ENCODE peak calls at places on chromosomes 16 and 17, in five cellular contexts. Y is body of pancreas, Z is AG04449, I is uterus, Q is skeletal muscle cell. B is an unnamed sample.

GRCh38 chr16:69171325-69172095 is 15.5 kb upstream of the SNTB2 start:
- DNase-seq in Z (peak), Y (no peak), I (no peak), Q (no peak), B (no peak)

GRCh38 chr16:12988071-12988470 is 86.7 kb downstream of the SHISA9 start:
- DNase-seq in Y (no peak), I (no peak), Q (no peak), Z (no peak), B (no peak)

GRCh38 chr17:62630365-62631085 is 3.1 kb downstream of the MRC2 start:
- DNase-seq in I (no peak), Z (no peak), Y (no peak), Q (no peak), B (no peak)

GRCh38 chr17:2400474-2400866 is 390 bp downstream of the MNT start:
- DNase-seq in Q (no peak), Y (peak), I (no peak), Z (no peak), B (no peak)

GRCh38 chr16:81630632-81631026 is 148.5 kb upstream of the PLCG2 start:
- DNase-seq in Q (no peak), Z (no peak), Y (no peak), I (no peak), B (no peak)

GRCh38 chr16:21626659-21627277 is 25.6 kb downstream of the IGSF6 start:
- DNase-seq in Q (peak), Z (peak), Y (no peak), I (peak), B (no peak)

GRCh38 chr16:8798174-8798527 is 512 bp downstream of the PMM2 start:
- DNase-seq in I (no peak), Z (no peak), Y (no peak), Q (no peak), B (no peak)

GRCh38 chr16:84478172-84478948 is 26.1 kb downstream of the MEAK7 start:
- DNase-seq in I (no peak), Q (peak), Y (no peak), Z (no peak), B (peak)

GRCh38 chr17:82674656-82675475 is 23.6 kb downstream of the RAB40B start:
- DNase-seq in Q (no peak), I (no peak), Z (no peak), Y (no peak), B (no peak)

GRCh38 chr16:82370282-82370681 is 200.3 kb upstream of the MPHOSPH6 start:
- DNase-seq in Y (no peak), Z (no peak), Q (no peak), I (no peak), B (no peak)

GRCh38 chr16:77288222-77288621 is 89.0 kb downstream of the SYCE1L start:
- DNase-seq in Z (peak), Y (no peak), Q (peak), I (no peak), B (no peak)

GRCh38 chr17:33469911-33470310 is 176.8 kb upstream of the ASIC2 start:
- DNase-seq in Q (peak), Y (peak), Z (peak), I (peak), B (no peak)

GRCh38 chr16:67248401-67249177 is at the start of gene SLC9A5:
- DNase-seq in I (no peak), Z (no peak), Q (no peak), Y (no peak), B (no peak)

GRCh38 chr17:61926831-61927210 is 961 bp downstream of the INTS2 start:
- DNase-seq in I (no peak), Q (no peak), Z (no peak), Y (no peak), B (no peak)

DNA sequence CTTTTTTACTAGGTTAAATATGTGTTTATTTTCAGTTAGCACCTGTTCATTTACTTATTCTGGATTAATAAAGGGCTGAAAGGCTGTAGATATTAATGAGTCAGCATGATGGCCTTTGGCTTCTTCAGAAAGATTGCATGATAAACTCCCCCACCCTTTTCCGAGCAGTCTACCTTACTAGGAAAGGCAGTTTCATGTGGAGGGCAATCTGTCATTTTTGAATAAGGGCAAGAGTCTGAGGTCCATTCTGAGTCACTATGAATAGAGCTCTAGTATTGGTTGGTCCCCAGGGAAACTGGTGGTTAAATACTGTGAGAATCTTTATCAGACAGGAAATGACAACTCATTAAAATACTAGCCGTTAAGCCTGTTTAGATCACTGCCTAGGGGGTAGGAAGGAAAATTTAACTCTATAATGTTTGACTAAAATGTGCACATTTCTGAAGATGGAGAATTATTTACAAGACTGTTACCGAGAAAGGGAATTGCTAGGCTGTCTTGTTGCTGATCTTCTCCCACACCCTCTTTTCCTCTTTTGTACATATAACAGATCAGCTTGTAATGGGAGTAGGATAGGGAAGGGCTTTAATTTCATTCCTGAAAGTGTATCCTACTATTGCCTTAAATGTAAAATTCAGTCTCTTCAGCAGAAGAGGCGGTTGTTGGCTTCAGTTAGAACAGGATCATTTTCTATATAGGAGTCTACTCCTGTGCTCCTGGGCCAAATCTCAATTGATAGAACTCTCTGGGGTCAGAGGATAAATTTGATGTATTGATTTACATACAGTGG is 63.3 kb downstream of the TUBD1 start:
- DNase-seq in Y (no peak), I (peak), Q (peak), Z (peak), B (no peak)
- H3K4me3 ChIP-seq in Y (no peak), I (no peak), Q (peak), Z (peak), B (no peak)

DNA sequence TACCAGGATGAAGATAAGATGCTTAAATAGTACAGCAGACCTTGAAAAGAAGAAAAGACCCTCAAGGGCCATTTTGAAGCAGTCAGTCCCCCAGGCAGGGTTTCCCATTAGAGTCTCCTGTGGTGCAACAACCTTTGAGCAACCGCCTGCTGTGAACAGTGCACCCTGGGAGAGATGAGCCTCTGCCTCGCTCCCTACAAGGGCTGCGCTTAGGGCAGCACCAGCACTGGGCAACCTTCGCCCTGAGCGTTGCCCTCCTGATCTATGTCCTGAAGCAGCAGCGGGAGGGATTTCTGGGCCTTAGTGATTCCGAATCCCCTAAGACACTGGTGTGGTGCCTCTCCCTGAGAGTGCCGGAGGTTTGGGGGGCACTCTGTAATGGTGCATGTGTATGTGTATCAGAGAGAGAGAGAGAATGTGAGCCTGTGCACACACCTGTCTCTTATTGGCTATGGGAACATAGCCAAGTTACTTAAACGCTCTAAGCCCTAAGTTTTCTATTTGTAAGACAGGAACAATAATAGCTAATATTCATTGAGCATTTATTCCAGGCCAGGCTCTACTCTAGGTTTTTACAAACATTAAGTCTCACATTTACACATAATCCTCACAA is 25.2 kb upstream of the ABCC12 start:
- DNase-seq in Q (no peak), Y (no peak), Z (no peak), I (no peak), B (no peak)
- H3K4me3 ChIP-seq in Q (no peak), Y (no peak), Z (no peak), I (no peak), B (no peak)

GRCh38 chr17:77385750-77386501 is 245.2 kb downstream of the SEC14L1 start:
- DNase-seq in Q (peak), I (peak), Y (no peak), Z (no peak), B (no peak)

GRCh38 chr17:77386502-77387192 is 245.9 kb downstream of the SEC14L1 start:
- DNase-seq in Q (no peak), Y (no peak), Z (no peak), I (no peak), B (no peak)

GRCh38 chr17:77387891-77388290 is 247.1 kb downstream of the SEC14L1 start:
- DNase-seq in Z (no peak), I (no peak), Y (no peak), Q (no peak), B (no peak)

GRCh38 chr17:77390870-77391269 is 250.1 kb downstream of the SEC14L1 start:
- DNase-seq in I (no peak), Q (no peak), Y (no peak), Z (no peak), B (no peak)

DNA sequence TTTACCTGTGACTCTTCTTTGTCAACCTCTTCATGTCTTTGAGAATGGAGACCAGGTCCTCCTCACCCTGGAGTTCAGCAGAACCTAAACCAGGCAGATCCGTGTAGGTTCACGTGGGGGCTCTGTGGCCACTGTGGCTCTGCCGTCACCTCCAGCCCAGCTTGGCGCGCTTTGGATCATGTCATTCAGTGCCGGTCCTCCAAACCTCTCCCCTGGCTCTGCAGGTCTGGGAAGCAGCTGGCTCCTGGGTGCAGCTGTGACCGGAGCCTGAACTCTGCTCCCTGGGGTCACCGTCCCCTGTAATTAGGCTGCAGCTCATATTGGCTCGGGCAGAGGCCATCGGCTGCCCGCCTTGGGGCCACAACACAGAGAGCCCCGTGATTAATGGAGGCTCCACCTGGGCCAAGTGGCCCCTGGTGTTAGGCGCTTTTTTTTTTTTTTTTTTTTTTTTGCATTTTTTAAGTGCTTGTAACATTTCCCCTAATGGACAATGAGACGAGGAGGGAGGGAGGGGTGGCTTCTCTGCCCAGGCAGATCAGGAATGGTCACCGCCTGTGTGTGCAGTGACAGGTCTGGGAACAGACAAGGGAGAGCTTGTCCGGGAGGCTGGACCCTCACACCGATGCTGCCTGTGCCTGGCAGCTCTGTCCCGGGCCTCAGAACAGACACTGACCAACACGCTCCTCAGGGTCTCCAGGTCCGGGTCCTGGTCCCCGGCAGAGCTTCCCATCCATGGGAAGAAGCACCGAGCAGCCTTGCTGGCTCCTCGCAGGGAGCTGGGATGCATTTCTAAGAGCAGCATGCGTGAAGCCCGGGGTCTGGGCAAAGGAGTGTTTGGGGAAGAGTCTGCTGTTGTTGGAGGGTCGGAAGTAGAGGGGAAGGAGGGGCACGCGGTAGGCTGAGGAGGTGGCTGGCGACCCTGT is 247.9 kb downstream of the SEC14L1 start:
- DNase-seq in Y (no peak), Q (no peak), Z (no peak), I (peak), B (no peak)
- H3K4me3 ChIP-seq in Y (no peak), Q (no peak), Z (peak), I (no peak), B (no peak)

GRCh38 chr17:31321481-31321880 is at the start of gene EVI2A:
- DNase-seq in I (no peak), Z (no peak), Q (peak), Y (no peak), B (no peak)
- H3K4me3 ChIP-seq in I (no peak), Z (no peak), Q (no peak), Y (no peak), B (no peak)

GRCh38 chr16:3058173-3059030 is 7.0 kb upstream of the IL32 start:
- DNase-seq in Z (no peak), Q (no peak), I (peak), Y (peak), B (peak)

GRCh38 chr16:3062553-3062952 is 2.9 kb upstream of the IL32 start:
- DNase-seq in Q (no peak), Z (no peak), I (no peak), Y (no peak), B (no peak)

GRCh38 chr16:3059041-3059722 is 6.3 kb upstream of the IL32 start:
- DNase-seq in Q (peak), Z (peak), I (peak), Y (peak), B (peak)

GRCh38 chr16:3059723-3060242 is 5.7 kb upstream of the IL32 start:
- DNase-seq in Z (no peak), Y (no peak), I (no peak), Q (no peak), B (no peak)

DNA sequence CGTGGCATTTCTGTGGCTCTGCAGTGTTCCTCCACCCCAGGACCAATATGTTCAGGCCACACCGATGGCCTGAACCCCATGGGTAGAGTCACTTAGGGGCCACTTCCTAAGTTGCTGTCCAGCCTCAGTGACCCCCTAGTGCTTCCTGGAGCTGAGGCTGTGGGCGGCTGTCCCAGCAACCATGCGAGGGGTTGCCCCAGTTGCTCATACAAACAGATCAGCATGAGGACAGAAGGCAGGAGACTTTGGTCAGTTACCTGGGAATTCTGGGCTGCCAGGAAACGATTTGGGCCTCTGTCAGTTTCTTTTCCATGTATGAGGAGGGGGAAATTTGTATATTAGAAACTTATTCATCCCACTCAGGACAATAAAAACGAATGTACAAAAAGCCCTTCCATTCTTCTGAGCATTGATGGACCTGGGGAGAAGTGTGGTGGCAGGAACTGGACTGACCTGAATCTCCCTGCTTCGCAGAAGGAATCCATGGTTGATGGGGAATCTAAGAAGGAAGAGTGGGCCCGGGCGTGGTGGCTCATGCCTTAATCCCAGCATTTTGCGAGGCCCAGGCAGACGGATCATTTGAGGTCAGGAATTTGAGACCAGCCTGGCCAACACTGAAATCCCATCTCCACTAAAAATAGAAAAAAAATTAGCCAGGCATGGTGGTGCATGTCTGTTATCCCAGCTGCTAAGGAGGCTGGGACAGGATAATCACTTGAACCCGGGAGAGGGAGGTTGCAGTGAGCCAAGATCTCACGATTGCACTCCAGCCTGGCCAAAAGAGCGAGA is 4.9 kb upstream of the IL32 start:
- DNase-seq in I (no peak), Z (no peak), Y (no peak), Q (no peak), B (no peak)
- H3K4me3 ChIP-seq in I (no peak), Z (no peak), Y (no peak), Q (no peak), B (no peak)